ENCODE peak calls at places on chromosomes 16 and 17, in six cellular contexts. One of them, this sample, is unnamed. For H3K79me2, the result is how much of the 10 kb centered on the place peaks cover.

GRCh38 chr16:75043175-75043937 is 44.5 kb downstream of the ZNRF1 start:
- DNase-seq in SK-N-SH: peak
- DNase-seq in PC-3: no peak
- DNase-seq in GM23248: no peak
- DNase-seq in neural progenitor cell: no peak
- DNase-seq in HCT116: no peak
- DNase-seq in this sample: no peak

GRCh38 chr16:56190903-56191806 is at the start of gene GNAO1:
- DNase-seq in GM23248: peak
- DNase-seq in PC-3: peak
- DNase-seq in HCT116: no peak
- DNase-seq in neural progenitor cell: peak
- DNase-seq in SK-N-SH: peak
- DNase-seq in this sample: peak

GRCh38 chr16:29009838-29010166 is 24.9 kb downstream of the LAT start:
- DNase-seq in neural progenitor cell: no peak
- DNase-seq in GM23248: no peak
- DNase-seq in SK-N-SH: no peak
- DNase-seq in PC-3: no peak
- DNase-seq in HCT116: no peak
- DNase-seq in this sample: no peak

GRCh38 chr17:79315282-79316106 is 240.9 kb downstream of the ENGASE start:
- DNase-seq in neural progenitor cell: no peak
- DNase-seq in SK-N-SH: no peak
- DNase-seq in PC-3: no peak
- DNase-seq in HCT116: no peak
- DNase-seq in GM23248: no peak
- DNase-seq in this sample: no peak

GRCh38 chr17:31598921-31599571 is 207.6 kb downstream of the RAB11FIP4 start:
- DNase-seq in neural progenitor cell: no peak
- DNase-seq in PC-3: peak
- DNase-seq in GM23248: no peak
- DNase-seq in SK-N-SH: no peak
- DNase-seq in HCT116: no peak
- DNase-seq in this sample: no peak

GRCh38 chr17:37458805-37459204 is 30.9 kb upstream of the DUSP14 start:
- DNase-seq in GM23248: peak
- DNase-seq in neural progenitor cell: no peak
- DNase-seq in SK-N-SH: no peak
- DNase-seq in HCT116: no peak
- DNase-seq in PC-3: peak
- DNase-seq in this sample: no peak

GRCh38 chr16:68275611-68276191 is 11.4 kb downstream of the SLC7A6 start:
- DNase-seq in SK-N-SH: no peak
- DNase-seq in HCT116: no peak
- DNase-seq in GM23248: no peak
- DNase-seq in neural progenitor cell: no peak
- DNase-seq in PC-3: no peak
- DNase-seq in this sample: peak

GRCh38 chr17:55479903-55480302 is 31.3 kb downstream of the SMIM36 start:
- DNase-seq in GM23248: no peak
- DNase-seq in HCT116: no peak
- DNase-seq in neural progenitor cell: no peak
- DNase-seq in SK-N-SH: no peak
- DNase-seq in PC-3: no peak
- DNase-seq in this sample: no peak

GRCh38 chr17:27573971-27574525 is 56.9 kb upstream of the LGALS9 start:
- DNase-seq in SK-N-SH: no peak
- DNase-seq in PC-3: peak
- DNase-seq in neural progenitor cell: no peak
- DNase-seq in HCT116: no peak
- DNase-seq in GM23248: peak
- DNase-seq in this sample: no peak

GRCh38 chr17:67605259-67605912 is 112.3 kb upstream of the NOL11 start:
- DNase-seq in neural progenitor cell: no peak
- DNase-seq in GM23248: no peak
- DNase-seq in PC-3: no peak
- DNase-seq in SK-N-SH: peak
- DNase-seq in HCT116: no peak
- DNase-seq in this sample: no peak

GRCh38 chr17:31830971-31831755 is 27.9 kb downstream of the COPRS start:
- DNase-seq in PC-3: no peak
- DNase-seq in HCT116: no peak
- DNase-seq in neural progenitor cell: no peak
- DNase-seq in SK-N-SH: no peak
- DNase-seq in GM23248: no peak
- DNase-seq in this sample: no peak

GRCh38 chr17:27153005-27153404 is 140.9 kb upstream of the WSB1 start:
- DNase-seq in neural progenitor cell: no peak
- DNase-seq in GM23248: peak
- DNase-seq in SK-N-SH: no peak
- DNase-seq in PC-3: no peak
- DNase-seq in HCT116: no peak
- DNase-seq in this sample: no peak

GRCh38 chr16:25823891-25824290 is 132.1 kb downstream of the HS3ST4 start:
- DNase-seq in PC-3: no peak
- DNase-seq in SK-N-SH: no peak
- DNase-seq in GM23248: peak
- DNase-seq in HCT116: no peak
- DNase-seq in neural progenitor cell: no peak
- DNase-seq in this sample: no peak

GRCh38 chr17:66982011-66982508 is 17.6 kb downstream of the CACNG4 start:
- DNase-seq in GM23248: no peak
- DNase-seq in neural progenitor cell: no peak
- DNase-seq in PC-3: no peak
- DNase-seq in HCT116: no peak
- DNase-seq in SK-N-SH: no peak
- DNase-seq in this sample: no peak

GRCh38 chr16:73058616-73059409 is 10.9 kb upstream of the ZFHX3 start:
- DNase-seq in neural progenitor cell: peak
- DNase-seq in HCT116: peak
- DNase-seq in SK-N-SH: peak
- DNase-seq in GM23248: peak
- DNase-seq in PC-3: peak
- DNase-seq in this sample: peak

GRCh38 chr16:3026003-3026378 is 2.2 kb downstream of the THOC6 start:
- DNase-seq in SK-N-SH: no peak
- DNase-seq in PC-3: no peak
- DNase-seq in HCT116: no peak
- DNase-seq in GM23248: no peak
- DNase-seq in neural progenitor cell: no peak
- DNase-seq in this sample: no peak

GRCh38 chr16:73093146-73094144 is 45.5 kb upstream of the ZFHX3 start:
- DNase-seq in SK-N-SH: peak
- DNase-seq in neural progenitor cell: no peak
- DNase-seq in GM23248: no peak
- DNase-seq in HCT116: no peak
- DNase-seq in PC-3: no peak
- DNase-seq in this sample: no peak

GRCh38 chr16:11743308-11744074 is 834 bp upstream of the TXNDC11 start:
- DNase-seq in neural progenitor cell: no peak
- DNase-seq in SK-N-SH: peak
- DNase-seq in PC-3: peak
- DNase-seq in HCT116: peak
- DNase-seq in GM23248: peak
- DNase-seq in this sample: no peak

GRCh38 chr17:13508916-13509315 is 92.8 kb downstream of the HS3ST3A1 start:
- DNase-seq in HCT116: no peak
- DNase-seq in PC-3: no peak
- DNase-seq in GM23248: peak
- DNase-seq in neural progenitor cell: no peak
- DNase-seq in SK-N-SH: no peak
- DNase-seq in this sample: no peak

GRCh38 chr17:57988301-57989010 is 402 bp upstream of the VEZF1 start:
- DNase-seq in neural progenitor cell: no peak
- DNase-seq in SK-N-SH: peak
- DNase-seq in HCT116: peak
- DNase-seq in GM23248: peak
- DNase-seq in PC-3: peak
- DNase-seq in this sample: peak

GRCh38 chr16:85387171-85387507 is 226.0 kb upstream of the GSE1 start:
- DNase-seq in SK-N-SH: no peak
- DNase-seq in HCT116: no peak
- DNase-seq in GM23248: no peak
- DNase-seq in neural progenitor cell: no peak
- DNase-seq in PC-3: no peak
- DNase-seq in this sample: no peak

GRCh38 chr16:12553191-12553590 is 250.5 kb downstream of the CPPED1 start:
- DNase-seq in PC-3: no peak
- DNase-seq in neural progenitor cell: no peak
- DNase-seq in HCT116: no peak
- DNase-seq in GM23248: no peak
- DNase-seq in SK-N-SH: no peak
- DNase-seq in this sample: no peak

DNA sequence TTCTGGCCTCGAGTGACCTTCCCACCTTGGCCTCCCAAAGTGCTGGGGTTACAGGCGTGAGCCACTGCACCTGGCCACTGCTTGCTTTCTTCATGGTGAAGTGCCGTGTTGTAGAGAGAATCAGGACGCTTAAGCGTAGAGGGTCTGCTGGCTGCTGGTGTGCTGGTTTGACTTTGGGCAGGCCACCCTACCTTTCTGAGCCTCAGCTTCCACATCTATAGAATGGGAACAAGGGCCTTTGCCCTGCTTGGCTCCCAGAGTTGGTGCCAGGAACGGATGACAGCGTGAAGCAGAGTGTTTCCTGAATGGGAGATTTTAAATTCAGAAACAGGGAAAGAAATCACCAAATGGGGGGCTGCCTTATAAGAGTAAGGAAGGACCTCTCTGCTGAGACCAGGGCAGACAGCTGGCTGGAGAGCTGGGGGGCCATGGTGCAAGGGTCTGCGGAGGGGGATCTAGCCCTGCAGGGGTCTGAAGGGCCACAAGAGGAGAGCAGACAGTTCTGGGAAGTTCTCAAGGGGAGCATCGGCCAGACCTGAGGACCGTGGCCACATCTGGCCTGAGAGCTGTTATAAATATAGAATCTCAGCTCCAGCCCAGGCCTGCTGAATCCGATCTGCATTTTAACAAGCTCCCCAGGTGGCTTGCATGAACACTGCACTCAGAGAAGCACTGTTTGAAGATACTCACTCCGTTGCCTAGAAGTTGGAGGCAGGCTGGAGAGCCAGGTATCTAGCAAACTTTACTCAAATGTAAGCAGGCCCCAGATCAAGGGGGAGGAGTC is 61.0 kb downstream of the NKD1 start:
- DNase-seq in HCT116: no peak
- DNase-seq in PC-3: no peak
- DNase-seq in SK-N-SH: no peak
- DNase-seq in neural progenitor cell: no peak
- DNase-seq in GM23248: no peak
- DNase-seq in this sample: no peak
- TF ChIP-seq EZH2phosphoT487 in HCT116: no peak
- TF ChIP-seq EZH2phosphoT487 in PC-3: no peak
- TF ChIP-seq EZH2phosphoT487 in SK-N-SH: no peak
- TF ChIP-seq EZH2phosphoT487 in neural progenitor cell: no peak
- TF ChIP-seq EZH2phosphoT487 in GM23248: no peak
- TF ChIP-seq EZH2phosphoT487 in this sample: no peak

GRCh38 chr16:82037251-82037650 is 2.2 kb downstream of the HSD17B2 start:
- DNase-seq in HCT116: no peak
- DNase-seq in neural progenitor cell: no peak
- DNase-seq in PC-3: no peak
- DNase-seq in GM23248: no peak
- DNase-seq in SK-N-SH: no peak
- DNase-seq in this sample: no peak

GRCh38 chr16:82033683-82034300 is 1.3 kb upstream of the HSD17B2 start:
- DNase-seq in PC-3: peak
- DNase-seq in neural progenitor cell: no peak
- DNase-seq in SK-N-SH: no peak
- DNase-seq in GM23248: no peak
- DNase-seq in HCT116: no peak
- DNase-seq in this sample: no peak

GRCh38 chr16:82033006-82033405 is 2.0 kb upstream of the HSD17B2 start:
- DNase-seq in neural progenitor cell: no peak
- DNase-seq in HCT116: no peak
- DNase-seq in PC-3: no peak
- DNase-seq in SK-N-SH: no peak
- DNase-seq in GM23248: no peak
- DNase-seq in this sample: no peak

GRCh38 chr16:82037666-82038065 is 2.6 kb downstream of the HSD17B2 start:
- DNase-seq in neural progenitor cell: no peak
- DNase-seq in PC-3: no peak
- DNase-seq in HCT116: no peak
- DNase-seq in SK-N-SH: no peak
- DNase-seq in GM23248: no peak
- DNase-seq in this sample: no peak

GRCh38 chr16:82034981-82035612 is at the start of gene HSD17B2:
- DNase-seq in PC-3: peak
- DNase-seq in GM23248: peak
- DNase-seq in HCT116: no peak
- DNase-seq in SK-N-SH: no peak
- DNase-seq in neural progenitor cell: no peak
- DNase-seq in this sample: no peak
- H3K9ac ChIP-seq in PC-3: no peak
- H3K9ac ChIP-seq in GM23248: no peak
- H3K9ac ChIP-seq in HCT116: no peak
- H3K9ac ChIP-seq in SK-N-SH: no peak
- H3K9ac ChIP-seq in neural progenitor cell: no peak
- H3K9ac ChIP-seq in this sample: no peak

GRCh38 chr17:46792071-46792470 is 26.4 kb downstream of the WNT3 start:
- DNase-seq in SK-N-SH: no peak
- DNase-seq in HCT116: no peak
- DNase-seq in PC-3: no peak
- DNase-seq in GM23248: no peak
- DNase-seq in neural progenitor cell: no peak
- DNase-seq in this sample: no peak
- H3K79me2 ChIP-seq in SK-N-SH: under half
- H3K79me2 ChIP-seq in HCT116: under half
- H3K79me2 ChIP-seq in PC-3: under half
- H3K79me2 ChIP-seq in GM23248: under half
- H3K79me2 ChIP-seq in neural progenitor cell: under half
- H3K79me2 ChIP-seq in this sample: under half

GRCh38 chr16:31528726-31529397 is 1.2 kb downstream of the AHSP start:
- DNase-seq in neural progenitor cell: no peak
- DNase-seq in PC-3: no peak
- DNase-seq in SK-N-SH: no peak
- DNase-seq in GM23248: peak
- DNase-seq in HCT116: no peak
- DNase-seq in this sample: no peak
- TF ChIP-seq EZH2phosphoT487 in neural progenitor cell: no peak
- TF ChIP-seq EZH2phosphoT487 in PC-3: no peak
- TF ChIP-seq EZH2phosphoT487 in SK-N-SH: no peak
- TF ChIP-seq EZH2phosphoT487 in GM23248: no peak
- TF ChIP-seq EZH2phosphoT487 in HCT116: no peak
- TF ChIP-seq EZH2phosphoT487 in this sample: no peak

This sample was measured in MM.1S.